ENCODE peak calls at places on chromosomes 13 and 19, in nine cellular contexts. L is endothelial cell, P is WTC11, Z is colonic mucosa, W is NCI-H2171 treated with DMSO at 0.1 percent for 48 hours, T is NCI-H1436 treated with DMSO at 0.1 percent for 48 hours, A is NCI-H524, B is heart right ventricle, S is kidney glomerular epithelial cell. V is an unnamed sample.

GRCh38 chr19:58479303-58479702 is 3.2 kb downstream of the ZNF446 start:
- DNase-seq in T (no peak), P (no peak), W (no peak), B (no peak), Z (no peak), S (no peak), A (no peak), L (no peak), V (no peak)

GRCh38 chr13:66225071-66225470 is 1005.1 kb downstream of the PCDH9 start:
- DNase-seq in Z (no peak), T (no peak), S (no peak), B (no peak), P (peak), L (no peak), A (no peak), W (peak), V (peak)

GRCh38 chr19:42452590-42452989 is 9.8 kb upstream of the CXCL17 start:
- DNase-seq in B (no peak), S (no peak), L (no peak), Z (no peak), A (no peak), P (no peak), W (no peak), T (no peak), V (no peak)

GRCh38 chr13:60261432-60262351 is 98.0 kb upstream of the DIAPH3 start:
- DNase-seq in B (no peak), Z (peak), S (no peak), W (peak), A (no peak), P (peak), L (no peak), T (peak), V (peak)

GRCh38 chr19:18208098-18208951 is 4.5 kb upstream of the RAB3A start:
- DNase-seq in S (no peak), T (no peak), L (peak), P (peak), W (peak), Z (peak), A (peak), B (peak), V (peak)

GRCh38 chr19:5308471-5309437 is 31.9 kb downstream of the PTPRS start:
- DNase-seq in L (no peak), W (peak), T (peak), Z (peak), P (no peak), B (peak), A (no peak), S (no peak), V (no peak)

GRCh38 chr13:69720278-69720983 is 387.2 kb upstream of the ATXN8OS start:
- DNase-seq in A (no peak), L (no peak), P (no peak), B (no peak), T (no peak), S (no peak), W (no peak), Z (peak), V (no peak)

GRCh38 chr13:110471833-110472162 is 89.7 kb downstream of the RAB20 start:
- DNase-seq in T (no peak), P (no peak), W (no peak), B (peak), L (no peak), A (no peak), Z (peak), S (peak), V (no peak)

GRCh38 chr19:48330012-48330681 is 4.8 kb downstream of the EMP3 start:
- DNase-seq in B (peak), A (peak), T (peak), W (peak), L (peak), P (peak), Z (peak), S (peak), V (peak)

GRCh38 chr19:45130888-45131615 is 29.7 kb downstream of the NKPD1 start:
- DNase-seq in S (peak), A (peak), P (no peak), Z (no peak), L (no peak), W (peak), B (no peak), T (peak), V (peak)

GRCh38 chr19:917323-918151 is at the start of gene KISS1R:
- DNase-seq in P (peak), A (peak), B (no peak), L (no peak), T (no peak), S (no peak), W (peak), Z (no peak), V (peak)

GRCh38 chr13:114017028-114017630 is 43.3 kb upstream of the C13orf46 start:
- DNase-seq in S (no peak), P (peak), A (no peak), T (no peak), B (no peak), Z (no peak), W (no peak), L (no peak), V (peak)

GRCh38 chr19:13817615-13818371 is 22.6 kb downstream of the ZSWIM4 start:
- DNase-seq in S (no peak), B (no peak), Z (peak), T (peak), P (peak), W (no peak), L (peak), A (no peak), V (peak)

GRCh38 chr13:80339841-80340642 is 884 bp downstream of the SPRY2 start:
- DNase-seq in A (peak), Z (peak), T (no peak), B (peak), P (peak), S (peak), L (peak), W (no peak), V (peak)

GRCh38 chr13:48493076-48493765 is 39.7 kb downstream of the RCBTB2 start:
- DNase-seq in L (no peak), B (no peak), Z (no peak), T (no peak), S (peak), P (no peak), W (no peak), A (no peak), V (no peak)

GRCh38 chr19:18464646-18465045 is 26.7 kb upstream of the ISYNA1 start:
- DNase-seq in P (no peak), B (peak), T (no peak), A (no peak), S (no peak), W (peak), Z (peak), L (no peak), V (no peak)

GRCh38 chr19:35755550-35756371 is 1.1 kb downstream of the HSPB6 start:
- DNase-seq in P (peak), Z (peak), W (no peak), L (no peak), A (no peak), T (no peak), B (peak), S (no peak), V (peak)

GRCh38 chr19:12064266-12065099 is at the start of gene ZNF844:
- DNase-seq in S (peak), L (no peak), A (peak), T (no peak), P (peak), Z (peak), W (no peak), B (peak), V (peak)

GRCh38 chr19:7602935-7603497 is 7.4 kb downstream of the CAMSAP3 start:
- DNase-seq in T (no peak), P (no peak), A (no peak), W (no peak), Z (no peak), B (no peak), S (no peak), L (no peak), V (no peak)

GRCh38 chr19:17751103-17751911 is at the start of gene FCHO1:
- DNase-seq in T (no peak), A (no peak), S (no peak), L (no peak), W (no peak), P (no peak), Z (peak), B (peak), V (no peak)

GRCh38 chr19:12513531-12514061 is 29.0 kb upstream of the ZNF709 start:
- DNase-seq in Z (no peak), P (peak), A (no peak), B (no peak), L (no peak), W (no peak), S (no peak), T (no peak), V (no peak)

GRCh38 chr19:19510432-19510831 is 4.9 kb downstream of the TSSK6 start:
- DNase-seq in T (no peak), A (peak), B (no peak), W (peak), Z (no peak), S (no peak), P (no peak), L (no peak), V (no peak)

GRCh38 chr19:48341006-48341405 is 15.7 kb downstream of the EMP3 start:
- DNase-seq in T (no peak), B (no peak), W (peak), A (peak), S (no peak), Z (no peak), P (no peak), L (no peak), V (no peak)

GRCh38 chr19:14430712-14431111 is 2.4 kb upstream of the PKN1 start:
- DNase-seq in L (no peak), A (no peak), B (no peak), W (no peak), Z (no peak), S (no peak), T (no peak), P (no peak), V (no peak)

GRCh38 chr19:6849876-6850275 is 37.5 kb upstream of the ADGRE1 start:
- DNase-seq in L (no peak), Z (no peak), A (no peak), T (no peak), S (no peak), B (no peak), W (no peak), P (no peak), V (no peak)

GRCh38 chr19:10334340-10335148 is 1.2 kb upstream of the RAVER1 start:
- DNase-seq in L (peak), W (peak), Z (peak), T (peak), A (no peak), B (peak), S (peak), P (peak), V (peak)

GRCh38 chr13:23381877-23382276 is 51.6 kb downstream of the SACS start:
- DNase-seq in A (no peak), L (no peak), Z (no peak), T (no peak), P (no peak), S (no peak), W (no peak), B (no peak), V (no peak)

GRCh38 chr19:41871573-41872383 is 5.3 kb upstream of the CD79A start:
- DNase-seq in S (no peak), B (peak), P (no peak), L (no peak), A (no peak), Z (no peak), W (peak), T (no peak), V (no peak)

GRCh38 chr19:6417713-6418561 is 6.7 kb downstream of the KHSRP start:
- DNase-seq in Z (no peak), B (no peak), T (no peak), L (peak), W (no peak), S (no peak), A (no peak), P (peak), V (peak)

GRCh38 chr19:3980353-3981251 is 4.7 kb downstream of the EEF2 start:
- DNase-seq in Z (no peak), P (no peak), A (no peak), L (no peak), W (no peak), T (no peak), B (no peak), S (no peak), V (no peak)

GRCh38 chr13:40190656-40191100 is 475.8 kb downstream of the FOXO1 start:
- DNase-seq in S (peak), B (no peak), L (no peak), T (no peak), A (peak), P (no peak), Z (no peak), W (peak), V (peak)

GRCh38 chr19:34504809-34505291 is 23.3 kb downstream of the WTIP start:
- DNase-seq in A (no peak), P (no peak), B (no peak), T (no peak), W (no peak), S (no peak), L (no peak), Z (no peak), V (no peak)

GRCh38 chr13:73274147-73274546 is 215.3 kb downstream of the KLF5 start:
- DNase-seq in A (no peak), L (no peak), P (no peak), W (no peak), S (peak), T (no peak), B (no peak), Z (no peak), V (no peak)

GRCh38 chr19:15869109-15869555 is 28.7 kb downstream of the CYP4F2 start:
- DNase-seq in B (peak), T (no peak), A (peak), W (no peak), L (no peak), S (peak), Z (peak), P (peak), V (no peak)

GRCh38 chr19:30148039-30148438 is 206.0 kb downstream of the URI1 start:
- DNase-seq in A (no peak), T (peak), L (no peak), P (no peak), Z (peak), B (no peak), W (no peak), S (no peak), V (no peak)

GRCh38 chr19:54507824-54508223 is 5.2 kb downstream of the LAIR2 start:
- DNase-seq in A (no peak), S (no peak), P (no peak), T (no peak), Z (no peak), L (no peak), B (no peak), W (no peak), V (no peak)

GRCh38 chr13:96000069-96000468 is 53.1 kb downstream of the UGGT2 start:
- DNase-seq in Z (no peak), T (no peak), B (no peak), A (no peak), L (no peak), W (no peak), P (no peak), S (no peak), V (no peak)

GRCh38 chr13:114106991-114107685 is 25.3 kb downstream of the RASA3 start:
- DNase-seq in S (no peak), Z (no peak), P (peak), T (no peak), B (no peak), A (no peak), L (no peak), W (no peak), V (no peak)